ENCODE peak calls at places on chromosomes 6 and 20, in six cellular contexts. One of them, this sample, is unnamed.

GRCh38 chr6:84618046-84618752 is 146.2 kb downstream of the TBX18 start:
- DNase-seq in right lobe of liver: no peak
- DNase-seq in WTC11: no peak
- DNase-seq in OCI-LY7: no peak
- DNase-seq in endothelial cell: no peak
- DNase-seq in tibial artery: peak; percentile 29
- DNase-seq in this sample: no peak

GRCh38 chr20:3080939-3081388 is 3.6 kb downstream of the AVP start:
- DNase-seq in right lobe of liver: peak; percentile 96
- DNase-seq in WTC11: no peak
- DNase-seq in OCI-LY7: no peak
- DNase-seq in endothelial cell: no peak
- DNase-seq in tibial artery: peak; percentile 27
- DNase-seq in this sample: no peak

GRCh38 chr6:6729971-6730370 is 141.5 kb downstream of the LY86 start:
- DNase-seq in right lobe of liver: no peak
- DNase-seq in WTC11: no peak
- DNase-seq in OCI-LY7: no peak
- DNase-seq in endothelial cell: no peak
- DNase-seq in tibial artery: no peak
- DNase-seq in this sample: no peak

GRCh38 chr6:10429638-10430427 is 15.0 kb upstream of the TFAP2A start:
- DNase-seq in right lobe of liver: no peak
- DNase-seq in WTC11: no peak
- DNase-seq in OCI-LY7: peak; percentile 64
- DNase-seq in endothelial cell: no peak
- DNase-seq in tibial artery: no peak
- DNase-seq in this sample: no peak

GRCh38 chr20:15875446-15875845 is 697.8 kb downstream of the KIF16B start:
- DNase-seq in right lobe of liver: no peak
- DNase-seq in WTC11: no peak
- DNase-seq in OCI-LY7: no peak
- DNase-seq in endothelial cell: no peak
- DNase-seq in tibial artery: no peak
- DNase-seq in this sample: no peak

GRCh38 chr6:87925373-87926060 is 122.1 kb upstream of the SPACA1 start:
- DNase-seq in right lobe of liver: no peak
- DNase-seq in WTC11: no peak
- DNase-seq in OCI-LY7: peak; percentile 81
- DNase-seq in endothelial cell: no peak
- DNase-seq in tibial artery: no peak
- DNase-seq in this sample: no peak

GRCh38 chr20:36808317-36809257 is 35.0 kb upstream of the DSN1 start:
- DNase-seq in right lobe of liver: peak; percentile 70
- DNase-seq in WTC11: peak; percentile 84
- DNase-seq in OCI-LY7: peak; percentile 65
- DNase-seq in endothelial cell: peak; percentile 78
- DNase-seq in tibial artery: peak; percentile 57
- DNase-seq in this sample: no peak

GRCh38 chr6:137808191-137808590 is 58.9 kb upstream of the TNFAIP3 start:
- DNase-seq in right lobe of liver: no peak
- DNase-seq in WTC11: no peak
- DNase-seq in OCI-LY7: no peak
- DNase-seq in endothelial cell: no peak
- DNase-seq in tibial artery: no peak
- DNase-seq in this sample: no peak

GRCh38 chr6:168623736-168624135 is 182.8 kb downstream of the SMOC2 start:
- DNase-seq in right lobe of liver: no peak
- DNase-seq in WTC11: no peak
- DNase-seq in OCI-LY7: no peak
- DNase-seq in endothelial cell: no peak
- DNase-seq in tibial artery: no peak
- DNase-seq in this sample: no peak

GRCh38 chr6:30122515-30122914 is 9.6 kb upstream of the TRIM31 start:
- DNase-seq in right lobe of liver: no peak
- DNase-seq in WTC11: no peak
- DNase-seq in OCI-LY7: no peak
- DNase-seq in endothelial cell: no peak
- DNase-seq in tibial artery: no peak
- DNase-seq in this sample: no peak

GRCh38 chr20:53227523-53227922 is 255.4 kb downstream of the TSHZ2 start:
- DNase-seq in right lobe of liver: no peak
- DNase-seq in WTC11: no peak
- DNase-seq in OCI-LY7: no peak
- DNase-seq in endothelial cell: no peak
- DNase-seq in tibial artery: no peak
- DNase-seq in this sample: no peak

GRCh38 chr6:33254591-33254990 is 17.1 kb downstream of the VPS52 start:
- DNase-seq in right lobe of liver: no peak
- DNase-seq in WTC11: no peak
- DNase-seq in OCI-LY7: no peak
- DNase-seq in endothelial cell: no peak
- DNase-seq in tibial artery: no peak
- DNase-seq in this sample: no peak

GRCh38 chr6:156949376-156949775 is 172.2 kb downstream of the ARID1B start:
- DNase-seq in right lobe of liver: no peak
- DNase-seq in WTC11: no peak
- DNase-seq in OCI-LY7: no peak
- DNase-seq in endothelial cell: no peak
- DNase-seq in tibial artery: no peak
- DNase-seq in this sample: no peak

GRCh38 chr6:95230071-95230740 is 347.1 kb upstream of the MANEA start:
- DNase-seq in right lobe of liver: no peak
- DNase-seq in WTC11: no peak
- DNase-seq in OCI-LY7: no peak
- DNase-seq in endothelial cell: no peak
- DNase-seq in tibial artery: no peak
- DNase-seq in this sample: no peak

GRCh38 chr6:624979-625378 is 31.9 kb downstream of the HUS1B start:
- DNase-seq in right lobe of liver: no peak
- DNase-seq in WTC11: no peak
- DNase-seq in OCI-LY7: peak; percentile 6
- DNase-seq in endothelial cell: no peak
- DNase-seq in tibial artery: no peak
- DNase-seq in this sample: no peak

GRCh38 chr6:115969930-115970273 is 90.8 kb downstream of the FRK start:
- DNase-seq in right lobe of liver: no peak
- DNase-seq in WTC11: no peak
- DNase-seq in OCI-LY7: no peak
- DNase-seq in endothelial cell: no peak
- DNase-seq in tibial artery: no peak
- DNase-seq in this sample: no peak

GRCh38 chr6:107493158-107494057 is 3.5 kb downstream of the SOBP start:
- DNase-seq in right lobe of liver: no peak
- DNase-seq in WTC11: no peak
- DNase-seq in OCI-LY7: no peak
- DNase-seq in endothelial cell: no peak
- DNase-seq in tibial artery: no peak
- DNase-seq in this sample: peak; percentile 21

GRCh38 chr6:42166444-42167141 is 6.6 kb upstream of the GUCA1A start:
- DNase-seq in right lobe of liver: peak; percentile 55
- DNase-seq in WTC11: peak; percentile 96
- DNase-seq in OCI-LY7: peak; percentile 77
- DNase-seq in endothelial cell: peak; percentile 88
- DNase-seq in tibial artery: peak; percentile 63
- DNase-seq in this sample: peak; percentile 78

GRCh38 chr6:111777357-111777756 is 95.9 kb downstream of the FYN start:
- DNase-seq in right lobe of liver: no peak
- DNase-seq in WTC11: no peak
- DNase-seq in OCI-LY7: no peak
- DNase-seq in endothelial cell: no peak
- DNase-seq in tibial artery: no peak
- DNase-seq in this sample: no peak
- TF ChIP-seq CTCF in right lobe of liver: no peak
- TF ChIP-seq CTCF in WTC11: no peak
- TF ChIP-seq CTCF in OCI-LY7: peak; percentile 24
- TF ChIP-seq CTCF in endothelial cell: no peak
- TF ChIP-seq CTCF in tibial artery: no peak
- TF ChIP-seq CTCF in this sample: peak; percentile 12

GRCh38 chr20:19588731-19589130 is 169.3 kb upstream of the RIN2 start:
- DNase-seq in right lobe of liver: no peak
- DNase-seq in WTC11: no peak
- DNase-seq in OCI-LY7: no peak
- DNase-seq in endothelial cell: no peak
- DNase-seq in tibial artery: no peak
- DNase-seq in this sample: no peak
- TF ChIP-seq CTCF in right lobe of liver: no peak
- TF ChIP-seq CTCF in WTC11: no peak
- TF ChIP-seq CTCF in OCI-LY7: no peak
- TF ChIP-seq CTCF in endothelial cell: no peak
- TF ChIP-seq CTCF in tibial artery: no peak
- TF ChIP-seq CTCF in this sample: no peak

GRCh38 chr6:27726620-27727023 is 185.6 kb downstream of the OR2B2 start:
- DNase-seq in right lobe of liver: no peak
- DNase-seq in WTC11: peak; percentile 61
- DNase-seq in OCI-LY7: no peak
- DNase-seq in endothelial cell: no peak
- DNase-seq in tibial artery: no peak
- DNase-seq in this sample: no peak

GRCh38 chr6:27720607-27721580 is 191.3 kb downstream of the OR2B2 start:
- DNase-seq in right lobe of liver: no peak
- DNase-seq in WTC11: peak; percentile 72
- DNase-seq in OCI-LY7: no peak
- DNase-seq in endothelial cell: peak; percentile 41
- DNase-seq in tibial artery: no peak
- DNase-seq in this sample: no peak
- TF ChIP-seq CTCF in right lobe of liver: no peak
- TF ChIP-seq CTCF in WTC11: no peak
- TF ChIP-seq CTCF in OCI-LY7: no peak
- TF ChIP-seq CTCF in endothelial cell: no peak
- TF ChIP-seq CTCF in tibial artery: no peak
- TF ChIP-seq CTCF in this sample: no peak

GRCh38 chr20:49028684-49029083 is 17.4 kb upstream of the CSE1L start:
- DNase-seq in right lobe of liver: no peak
- DNase-seq in WTC11: no peak
- DNase-seq in OCI-LY7: peak; percentile 31
- DNase-seq in endothelial cell: no peak
- DNase-seq in tibial artery: no peak
- DNase-seq in this sample: no peak
- TF ChIP-seq CTCF in right lobe of liver: no peak
- TF ChIP-seq CTCF in WTC11: no peak
- TF ChIP-seq CTCF in OCI-LY7: peak; percentile 71
- TF ChIP-seq CTCF in endothelial cell: no peak
- TF ChIP-seq CTCF in tibial artery: no peak
- TF ChIP-seq CTCF in this sample: peak; percentile 38

DNA sequence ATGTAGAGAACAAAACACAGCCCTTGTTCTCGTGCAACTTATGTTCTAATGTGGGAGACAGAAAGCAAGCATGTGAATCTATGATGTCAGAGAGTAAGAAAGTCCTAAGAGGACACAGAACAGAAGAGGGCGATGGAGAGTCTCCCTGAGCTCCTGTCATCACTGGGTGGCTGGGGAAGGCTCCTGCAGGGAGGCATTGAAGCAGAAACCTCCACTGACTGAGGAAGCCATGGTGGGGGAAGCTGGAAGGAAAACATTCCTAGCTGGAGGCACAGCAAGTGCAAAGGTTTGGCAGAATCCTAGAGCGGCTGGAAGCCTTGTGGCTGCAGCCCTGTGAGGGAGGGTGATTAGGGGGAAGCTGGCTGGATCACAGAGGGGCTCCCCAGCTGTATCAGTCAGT is 248.0 kb downstream of the CDH26 start:
- DNase-seq in right lobe of liver: no peak
- DNase-seq in WTC11: peak; percentile 46
- DNase-seq in OCI-LY7: peak; percentile 19
- DNase-seq in endothelial cell: peak; percentile 45
- DNase-seq in tibial artery: no peak
- DNase-seq in this sample: no peak
- TF ChIP-seq CTCF in right lobe of liver: no peak
- TF ChIP-seq CTCF in WTC11: no peak
- TF ChIP-seq CTCF in OCI-LY7: peak; percentile 62
- TF ChIP-seq CTCF in endothelial cell: no peak
- TF ChIP-seq CTCF in tibial artery: no peak
- TF ChIP-seq CTCF in this sample: peak; percentile 53

GRCh38 chr20:1334761-1335160 is 5.8 kb upstream of the SDCBP2 start:
- DNase-seq in right lobe of liver: no peak
- DNase-seq in WTC11: no peak
- DNase-seq in OCI-LY7: peak; percentile 9
- DNase-seq in endothelial cell: no peak
- DNase-seq in tibial artery: no peak
- DNase-seq in this sample: no peak
- TF ChIP-seq CTCF in right lobe of liver: no peak
- TF ChIP-seq CTCF in WTC11: no peak
- TF ChIP-seq CTCF in OCI-LY7: peak; percentile 38
- TF ChIP-seq CTCF in endothelial cell: no peak
- TF ChIP-seq CTCF in tibial artery: no peak
- TF ChIP-seq CTCF in this sample: no peak

This sample was measured in progenitor cell of endocrine pancreas.